ENCODE peak calls at places on chromosome 7, in nine cellular contexts. One of them, this sample, is unnamed.

GRCh38 chr7:105126436-105126975 is 112.5 kb downstream of the KMT2E start:
- DNase-seq in GM04503: no peak
- DNase-seq in choroid plexus epithelial cell: no peak
- DNase-seq in AG09309: no peak
- DNase-seq in Daoy: no peak
- DNase-seq in activated T-cell treated with anti-CD3 and anti-CD28 coated beads for 1 hour: no peak
- DNase-seq in activated naive CD8-positive, alpha-beta T cell treated with anti-CD3 and anti-CD28 coated beads, Interleukin-2, amount 50 U/mL, for 24 hours: no peak
- DNase-seq in transverse colon: no peak
- DNase-seq in CD8-positive, alpha-beta memory T cell: no peak
- DNase-seq in this sample: no peak

GRCh38 chr7:7569113-7569527 is 2.4 kb downstream of the MIOS start:
- DNase-seq in activated T-cell treated with anti-CD3 and anti-CD28 coated beads for 1 hour: no peak
- DNase-seq in activated naive CD8-positive, alpha-beta T cell treated with anti-CD3 and anti-CD28 coated beads, Interleukin-2, amount 50 U/mL, for 24 hours: no peak
- DNase-seq in transverse colon: no peak
- DNase-seq in choroid plexus epithelial cell: no peak
- DNase-seq in CD8-positive, alpha-beta memory T cell: no peak
- DNase-seq in Daoy: no peak
- DNase-seq in GM04503: no peak
- DNase-seq in AG09309: no peak
- DNase-seq in this sample: no peak

GRCh38 chr7:129332354-129333056 is 101.7 kb upstream of the STRIP2 start:
- DNase-seq in GM04503: peak
- DNase-seq in CD8-positive, alpha-beta memory T cell: no peak
- DNase-seq in activated T-cell treated with anti-CD3 and anti-CD28 coated beads for 1 hour: no peak
- DNase-seq in choroid plexus epithelial cell: peak
- DNase-seq in Daoy: peak
- DNase-seq in AG09309: no peak
- DNase-seq in activated naive CD8-positive, alpha-beta T cell treated with anti-CD3 and anti-CD28 coated beads, Interleukin-2, amount 50 U/mL, for 24 hours: no peak
- DNase-seq in transverse colon: no peak
- DNase-seq in this sample: peak

GRCh38 chr7:157541295-157541608 is 204.4 kb downstream of the DNAJB6 start:
- DNase-seq in choroid plexus epithelial cell: no peak
- DNase-seq in Daoy: no peak
- DNase-seq in transverse colon: no peak
- DNase-seq in CD8-positive, alpha-beta memory T cell: no peak
- DNase-seq in activated naive CD8-positive, alpha-beta T cell treated with anti-CD3 and anti-CD28 coated beads, Interleukin-2, amount 50 U/mL, for 24 hours: no peak
- DNase-seq in AG09309: no peak
- DNase-seq in activated T-cell treated with anti-CD3 and anti-CD28 coated beads for 1 hour: no peak
- DNase-seq in GM04503: no peak
- DNase-seq in this sample: no peak

GRCh38 chr7:51430480-51431086 is 114.0 kb upstream of the COBL start:
- DNase-seq in activated naive CD8-positive, alpha-beta T cell treated with anti-CD3 and anti-CD28 coated beads, Interleukin-2, amount 50 U/mL, for 24 hours: peak
- DNase-seq in transverse colon: peak
- DNase-seq in choroid plexus epithelial cell: peak
- DNase-seq in CD8-positive, alpha-beta memory T cell: no peak
- DNase-seq in GM04503: peak
- DNase-seq in Daoy: peak
- DNase-seq in AG09309: peak
- DNase-seq in activated T-cell treated with anti-CD3 and anti-CD28 coated beads for 1 hour: peak
- DNase-seq in this sample: no peak

GRCh38 chr7:7354674-7355073 is 172.3 kb downstream of the C1GALT1 start:
- DNase-seq in Daoy: no peak
- DNase-seq in activated naive CD8-positive, alpha-beta T cell treated with anti-CD3 and anti-CD28 coated beads, Interleukin-2, amount 50 U/mL, for 24 hours: no peak
- DNase-seq in activated T-cell treated with anti-CD3 and anti-CD28 coated beads for 1 hour: no peak
- DNase-seq in AG09309: no peak
- DNase-seq in GM04503: no peak
- DNase-seq in choroid plexus epithelial cell: no peak
- DNase-seq in transverse colon: no peak
- DNase-seq in CD8-positive, alpha-beta memory T cell: no peak
- DNase-seq in this sample: no peak

GRCh38 chr7:18654709-18655108 is 159.2 kb downstream of the HDAC9 start:
- DNase-seq in GM04503: no peak
- DNase-seq in transverse colon: no peak
- DNase-seq in AG09309: no peak
- DNase-seq in activated T-cell treated with anti-CD3 and anti-CD28 coated beads for 1 hour: no peak
- DNase-seq in activated naive CD8-positive, alpha-beta T cell treated with anti-CD3 and anti-CD28 coated beads, Interleukin-2, amount 50 U/mL, for 24 hours: no peak
- DNase-seq in Daoy: no peak
- DNase-seq in choroid plexus epithelial cell: no peak
- DNase-seq in CD8-positive, alpha-beta memory T cell: no peak
- DNase-seq in this sample: no peak

GRCh38 chr7:99737726-99738125 is 2.7 kb upstream of the CYP3A7 start:
- DNase-seq in choroid plexus epithelial cell: peak
- DNase-seq in CD8-positive, alpha-beta memory T cell: no peak
- DNase-seq in activated naive CD8-positive, alpha-beta T cell treated with anti-CD3 and anti-CD28 coated beads, Interleukin-2, amount 50 U/mL, for 24 hours: no peak
- DNase-seq in activated T-cell treated with anti-CD3 and anti-CD28 coated beads for 1 hour: no peak
- DNase-seq in GM04503: no peak
- DNase-seq in Daoy: no peak
- DNase-seq in transverse colon: no peak
- DNase-seq in AG09309: no peak
- DNase-seq in this sample: no peak

GRCh38 chr7:5491251-5492044 is 67.8 kb upstream of the TNRC18 start:
- DNase-seq in choroid plexus epithelial cell: no peak
- DNase-seq in activated naive CD8-positive, alpha-beta T cell treated with anti-CD3 and anti-CD28 coated beads, Interleukin-2, amount 50 U/mL, for 24 hours: no peak
- DNase-seq in AG09309: no peak
- DNase-seq in activated T-cell treated with anti-CD3 and anti-CD28 coated beads for 1 hour: no peak
- DNase-seq in transverse colon: no peak
- DNase-seq in Daoy: no peak
- DNase-seq in GM04503: no peak
- DNase-seq in CD8-positive, alpha-beta memory T cell: no peak
- DNase-seq in this sample: no peak

GRCh38 chr7:48424731-48425130 is 253.5 kb downstream of the ABCA13 start:
- DNase-seq in CD8-positive, alpha-beta memory T cell: no peak
- DNase-seq in activated naive CD8-positive, alpha-beta T cell treated with anti-CD3 and anti-CD28 coated beads, Interleukin-2, amount 50 U/mL, for 24 hours: no peak
- DNase-seq in GM04503: no peak
- DNase-seq in choroid plexus epithelial cell: peak
- DNase-seq in activated T-cell treated with anti-CD3 and anti-CD28 coated beads for 1 hour: no peak
- DNase-seq in Daoy: no peak
- DNase-seq in transverse colon: no peak
- DNase-seq in AG09309: no peak
- DNase-seq in this sample: no peak